ENCODE peak calls at places on chromosomes 5 and 9, in six cellular contexts. One of them, this sample, is unnamed.

GRCh38 chr9:98665511-98665910 is 43.2 kb downstream of the GABBR2 start:
- DNase-seq in NAMALWA: no peak
- DNase-seq in heart left ventricle: no peak
- DNase-seq in epithelial cell of esophagus: no peak
- DNase-seq in globus pallidus: no peak
- DNase-seq in activated CD8-positive, alpha-beta memory T cell treated with anti-CD3 and anti-CD28 coated beads for 4 hours: no peak
- DNase-seq in this sample: peak; percentile 94

GRCh38 chr9:6024035-6024554 is 8.7 kb upstream of the RANBP6 start:
- DNase-seq in NAMALWA: peak; percentile 77
- DNase-seq in heart left ventricle: no peak
- DNase-seq in epithelial cell of esophagus: peak; percentile 31
- DNase-seq in globus pallidus: no peak
- DNase-seq in activated CD8-positive, alpha-beta memory T cell treated with anti-CD3 and anti-CD28 coated beads for 4 hours: no peak
- DNase-seq in this sample: no peak

GRCh38 chr5:50807661-50808060 is 141.2 kb downstream of the PARP8 start:
- DNase-seq in NAMALWA: no peak
- DNase-seq in heart left ventricle: no peak
- DNase-seq in epithelial cell of esophagus: peak; percentile 89
- DNase-seq in globus pallidus: no peak
- DNase-seq in activated CD8-positive, alpha-beta memory T cell treated with anti-CD3 and anti-CD28 coated beads for 4 hours: no peak
- DNase-seq in this sample: no peak

GRCh38 chr9:128415222-128415621 is 5.4 kb upstream of the CERCAM start:
- DNase-seq in NAMALWA: no peak
- DNase-seq in heart left ventricle: no peak
- DNase-seq in epithelial cell of esophagus: no peak
- DNase-seq in globus pallidus: no peak
- DNase-seq in activated CD8-positive, alpha-beta memory T cell treated with anti-CD3 and anti-CD28 coated beads for 4 hours: no peak
- DNase-seq in this sample: no peak

GRCh38 chr5:39518516-39518915 is 93.7 kb upstream of the DAB2 start:
- DNase-seq in NAMALWA: no peak
- DNase-seq in heart left ventricle: no peak
- DNase-seq in epithelial cell of esophagus: no peak
- DNase-seq in globus pallidus: no peak
- DNase-seq in activated CD8-positive, alpha-beta memory T cell treated with anti-CD3 and anti-CD28 coated beads for 4 hours: no peak
- DNase-seq in this sample: peak; percentile 70

GRCh38 chr9:22079873-22080341 is 70.8 kb upstream of the CDKN2B start:
- DNase-seq in NAMALWA: no peak
- DNase-seq in heart left ventricle: peak; percentile 27
- DNase-seq in epithelial cell of esophagus: peak; percentile 96
- DNase-seq in globus pallidus: peak; percentile 25
- DNase-seq in activated CD8-positive, alpha-beta memory T cell treated with anti-CD3 and anti-CD28 coated beads for 4 hours: no peak
- DNase-seq in this sample: peak; percentile 2

GRCh38 chr9:133454943-133455673 is 4.7 kb upstream of the CACFD1 start:
- DNase-seq in NAMALWA: no peak
- DNase-seq in heart left ventricle: no peak
- DNase-seq in epithelial cell of esophagus: no peak
- DNase-seq in globus pallidus: no peak
- DNase-seq in activated CD8-positive, alpha-beta memory T cell treated with anti-CD3 and anti-CD28 coated beads for 4 hours: no peak
- DNase-seq in this sample: no peak

GRCh38 chr9:122076117-122076516 is 17.0 kb downstream of the TTLL11 start:
- DNase-seq in NAMALWA: no peak
- DNase-seq in heart left ventricle: peak; percentile 49
- DNase-seq in epithelial cell of esophagus: no peak
- DNase-seq in globus pallidus: no peak
- DNase-seq in activated CD8-positive, alpha-beta memory T cell treated with anti-CD3 and anti-CD28 coated beads for 4 hours: no peak
- DNase-seq in this sample: no peak

GRCh38 chr5:53167836-53168235 is 58.3 kb upstream of the MOCS2 start:
- DNase-seq in NAMALWA: no peak
- DNase-seq in heart left ventricle: peak; percentile 61
- DNase-seq in epithelial cell of esophagus: no peak
- DNase-seq in globus pallidus: peak; percentile 11
- DNase-seq in activated CD8-positive, alpha-beta memory T cell treated with anti-CD3 and anti-CD28 coated beads for 4 hours: no peak
- DNase-seq in this sample: peak; percentile 10

GRCh38 chr9:12771891-12772290 is 2.9 kb upstream of the LURAP1L start:
- DNase-seq in NAMALWA: no peak
- DNase-seq in heart left ventricle: no peak
- DNase-seq in epithelial cell of esophagus: peak; percentile 92
- DNase-seq in globus pallidus: no peak
- DNase-seq in activated CD8-positive, alpha-beta memory T cell treated with anti-CD3 and anti-CD28 coated beads for 4 hours: no peak
- DNase-seq in this sample: no peak